ENCODE peak calls at places on chromosomes 5 and 9, in seven cellular contexts. G is GM06990; R is NCI-H524; O is A549; Q is activated CD8-positive, alpha-beta memory T cell treated with anti-CD3 and anti-CD28 coated beads for 1 hour; U is CD4-positive, alpha-beta memory T cell; T is mucosa of descending colon. Y is an unnamed sample.

GRCh38 chr5:171706736-171707440 is 78.7 kb upstream of the SMIM23 start:
- DNase-seq in U (no peak), G (no peak), T (no peak), R (no peak), Q (no peak), O (no peak), Y (no peak)

GRCh38 chr5:156475182-156475830 is 148.3 kb downstream of the SGCD start:
- DNase-seq in R (no peak), T (no peak), G (no peak), Q (no peak), O (no peak), U (no peak), Y (no peak)

GRCh38 chr9:128026255-128027165 is 40.6 kb downstream of the NAIF1 start:
- DNase-seq in Q (peak; percentile 53), R (no peak), G (peak; percentile 71), O (no peak), T (peak; percentile 75), U (peak; percentile 96), Y (peak; percentile 70)

GRCh38 chr5:23507278-23507685 is at the start of gene PRDM9:
- DNase-seq in T (peak; percentile 62), U (no peak), R (peak; percentile 97), Q (no peak), G (peak; percentile 0), O (peak; percentile 38), Y (no peak)

GRCh38 chr5:132363431-132364112 is 5.9 kb upstream of the SLC22A5 start:
- DNase-seq in R (no peak), G (no peak), U (no peak), T (no peak), O (peak; percentile 70), Q (no peak), Y (peak; percentile 69)

GRCh38 chr9:93580654-93581380 is 4.4 kb downstream of the PHF2 start:
- DNase-seq in R (no peak), O (no peak), U (no peak), G (no peak), T (peak; percentile 34), Q (no peak), Y (no peak)

GRCh38 chr5:32190094-32190493 is 16.0 kb upstream of the GOLPH3 start:
- DNase-seq in U (no peak), G (no peak), Q (no peak), R (no peak), T (no peak), O (no peak), Y (no peak)

GRCh38 chr9:16119261-16119660 is 566.4 kb downstream of the CCDC171 start:
- DNase-seq in O (no peak), U (no peak), R (no peak), G (no peak), Q (no peak), T (no peak), Y (no peak)

GRCh38 chr5:61631438-61631941 is 299.4 kb downstream of the ZSWIM6 start:
- DNase-seq in R (no peak), G (no peak), O (no peak), U (no peak), T (no peak), Q (no peak), Y (no peak)

GRCh38 chr5:172147857-172148256 is 40.2 kb downstream of the STK10 start:
- DNase-seq in O (no peak), G (no peak), T (peak; percentile 70), Q (no peak), U (no peak), R (no peak), Y (peak; percentile 50)

GRCh38 chr9:123998970-123999621 is 12.5 kb upstream of the LHX2 start:
- DNase-seq in Q (no peak), R (peak; percentile 18), T (no peak), G (peak; percentile 60), U (no peak), O (no peak), Y (no peak)

GRCh38 chr9:74953235-74953741 is 576 bp upstream of the C9orf40 start:
- DNase-seq in Q (no peak), O (no peak), U (no peak), R (no peak), G (no peak), T (no peak), Y (no peak)

GRCh38 chr9:6198251-6198650 is 17.4 kb upstream of the IL33 start:
- DNase-seq in G (no peak), U (no peak), R (no peak), T (no peak), O (no peak), Q (no peak), Y (no peak)

GRCh38 chr5:83653669-83654068 is 67.0 kb downstream of the HAPLN1 start:
- DNase-seq in Q (no peak), G (peak; percentile 28), T (no peak), U (no peak), O (no peak), R (no peak), Y (no peak)

GRCh38 chr5:144198386-144198785 is 27.7 kb downstream of the KCTD16 start:
- DNase-seq in U (no peak), Q (no peak), T (no peak), O (peak; percentile 21), R (no peak), G (no peak), Y (no peak)

GRCh38 chr5:140570058-140570457 is 5.4 kb downstream of the SLC35A4 start:
- DNase-seq in R (no peak), U (no peak), Q (no peak), G (no peak), O (no peak), T (no peak), Y (no peak)

GRCh38 chr9:136695435-136695895 is 8.2 kb upstream of the AGPAT2 start:
- DNase-seq in Q (no peak), T (peak; percentile 86), G (no peak), R (peak; percentile 94), O (no peak), U (no peak), Y (peak; percentile 88)

GRCh38 chr9:108543251-108543768 is 312.5 kb downstream of the ACTL7B start:
- DNase-seq in T (no peak), O (peak; percentile 68), R (no peak), Q (no peak), U (no peak), G (no peak), Y (no peak)

GRCh38 chr5:138245717-138246116 is 28.7 kb downstream of the GFRA3 start:
- DNase-seq in G (no peak), R (no peak), Q (no peak), O (no peak), U (no peak), T (no peak), Y (no peak)

GRCh38 chr5:181221105-181221791 is 1.8 kb upstream of the TRIM41 start:
- DNase-seq in U (peak; percentile 85), G (no peak), T (no peak), Q (peak; percentile 48), R (no peak), O (no peak), Y (peak; percentile 53)

GRCh38 chr9:3760031-3760430 is 234.2 kb upstream of the RFX3 start:
- DNase-seq in T (no peak), Q (no peak), R (no peak), O (no peak), G (no peak), U (no peak), Y (no peak)

GRCh38 chr5:148104226-148104625 is 40.4 kb downstream of the SPINK5 start:
- DNase-seq in G (no peak), R (no peak), U (no peak), Q (no peak), O (no peak), T (no peak), Y (no peak)

GRCh38 chr5:132265336-132266030 is 8.0 kb downstream of the PDLIM4 start:
- DNase-seq in G (no peak), O (peak; percentile 62), R (no peak), U (no peak), Q (no peak), T (no peak), Y (peak; percentile 80)

GRCh38 chr5:151685749-151686672 is 704 bp downstream of the SPARC start:
- DNase-seq in T (no peak), U (no peak), G (no peak), R (peak; percentile 33), O (no peak), Q (no peak), Y (no peak)

GRCh38 chr5:7850533-7851239 is at the start of gene CFAP90:
- DNase-seq in Q (no peak), O (no peak), G (no peak), R (peak; percentile 54), U (peak; percentile 55), T (peak; percentile 61), Y (peak; percentile 9)

Y was measured in small intestine.